ENCODE peak calls at places on chromosomes 16 and 17, in seven cellular contexts. One of them, this sample, is unnamed.

GRCh38 chr17:67221062-67221998 is 23.7 kb downstream of the HELZ start:
- DNase-seq in prostate gland: peak
- DNase-seq in caudate nucleus: no peak
- DNase-seq in stimulated activated CD4-positive, alpha-beta T cell treated with anti-CD3 and anti-CD28 coated beads, Interleukin-4, amount 100 ng/mL, for 24 hours: peak
- DNase-seq in A549: peak
- DNase-seq in astrocyte of the hippocampus: peak
- DNase-seq in HEK293T: peak
- DNase-seq in this sample: no peak

GRCh38 chr17:36851230-36851629 is 86.0 kb upstream of the LHX1 start:
- DNase-seq in prostate gland: no peak
- DNase-seq in caudate nucleus: no peak
- DNase-seq in stimulated activated CD4-positive, alpha-beta T cell treated with anti-CD3 and anti-CD28 coated beads, Interleukin-4, amount 100 ng/mL, for 24 hours: no peak
- DNase-seq in A549: peak
- DNase-seq in astrocyte of the hippocampus: no peak
- DNase-seq in HEK293T: no peak
- DNase-seq in this sample: no peak

GRCh38 chr17:74135391-74136167 is 67.9 kb upstream of the RPL38 start:
- DNase-seq in prostate gland: no peak
- DNase-seq in caudate nucleus: no peak
- DNase-seq in stimulated activated CD4-positive, alpha-beta T cell treated with anti-CD3 and anti-CD28 coated beads, Interleukin-4, amount 100 ng/mL, for 24 hours: no peak
- DNase-seq in A549: no peak
- DNase-seq in astrocyte of the hippocampus: no peak
- DNase-seq in HEK293T: no peak
- DNase-seq in this sample: no peak

GRCh38 chr17:59074494-59074893 is 32.2 kb downstream of the TRIM37 start:
- DNase-seq in prostate gland: no peak
- DNase-seq in caudate nucleus: no peak
- DNase-seq in stimulated activated CD4-positive, alpha-beta T cell treated with anti-CD3 and anti-CD28 coated beads, Interleukin-4, amount 100 ng/mL, for 24 hours: no peak
- DNase-seq in A549: no peak
- DNase-seq in astrocyte of the hippocampus: peak
- DNase-seq in HEK293T: no peak
- DNase-seq in this sample: no peak

GRCh38 chr16:56672761-56673536 is 3.3 kb downstream of the MT1H start:
- DNase-seq in prostate gland: no peak
- DNase-seq in caudate nucleus: no peak
- DNase-seq in stimulated activated CD4-positive, alpha-beta T cell treated with anti-CD3 and anti-CD28 coated beads, Interleukin-4, amount 100 ng/mL, for 24 hours: no peak
- DNase-seq in A549: no peak
- DNase-seq in astrocyte of the hippocampus: no peak
- DNase-seq in HEK293T: no peak
- DNase-seq in this sample: no peak

GRCh38 chr16:85928411-85928820 is 29.5 kb downstream of the IRF8 start:
- DNase-seq in prostate gland: no peak
- DNase-seq in caudate nucleus: no peak
- DNase-seq in stimulated activated CD4-positive, alpha-beta T cell treated with anti-CD3 and anti-CD28 coated beads, Interleukin-4, amount 100 ng/mL, for 24 hours: no peak
- DNase-seq in A549: no peak
- DNase-seq in astrocyte of the hippocampus: no peak
- DNase-seq in HEK293T: no peak
- DNase-seq in this sample: no peak

GRCh38 chr17:82400206-82400605 is 17.9 kb upstream of the HEXD start:
- DNase-seq in prostate gland: no peak
- DNase-seq in caudate nucleus: no peak
- DNase-seq in stimulated activated CD4-positive, alpha-beta T cell treated with anti-CD3 and anti-CD28 coated beads, Interleukin-4, amount 100 ng/mL, for 24 hours: no peak
- DNase-seq in A549: no peak
- DNase-seq in astrocyte of the hippocampus: no peak
- DNase-seq in HEK293T: no peak
- DNase-seq in this sample: no peak

GRCh38 chr17:30095507-30096244 is 20.9 kb upstream of the NSRP1 start:
- DNase-seq in prostate gland: no peak
- DNase-seq in caudate nucleus: no peak
- DNase-seq in stimulated activated CD4-positive, alpha-beta T cell treated with anti-CD3 and anti-CD28 coated beads, Interleukin-4, amount 100 ng/mL, for 24 hours: no peak
- DNase-seq in A549: peak
- DNase-seq in astrocyte of the hippocampus: peak
- DNase-seq in HEK293T: peak
- DNase-seq in this sample: peak

GRCh38 chr16:11550651-11551498 is 35.8 kb downstream of the LITAF start:
- DNase-seq in prostate gland: no peak
- DNase-seq in caudate nucleus: no peak
- DNase-seq in stimulated activated CD4-positive, alpha-beta T cell treated with anti-CD3 and anti-CD28 coated beads, Interleukin-4, amount 100 ng/mL, for 24 hours: no peak
- DNase-seq in A549: no peak
- DNase-seq in astrocyte of the hippocampus: no peak
- DNase-seq in HEK293T: no peak
- DNase-seq in this sample: no peak

GRCh38 chr16:19434584-19434983 is 16.9 kb downstream of the TMC5 start:
- DNase-seq in prostate gland: no peak
- DNase-seq in caudate nucleus: no peak
- DNase-seq in stimulated activated CD4-positive, alpha-beta T cell treated with anti-CD3 and anti-CD28 coated beads, Interleukin-4, amount 100 ng/mL, for 24 hours: no peak
- DNase-seq in A549: no peak
- DNase-seq in astrocyte of the hippocampus: no peak
- DNase-seq in HEK293T: no peak
- DNase-seq in this sample: no peak

GRCh38 chr17:81128774-81129173 is 36.5 kb upstream of the PVALEF start:
- DNase-seq in prostate gland: no peak
- DNase-seq in caudate nucleus: peak
- DNase-seq in stimulated activated CD4-positive, alpha-beta T cell treated with anti-CD3 and anti-CD28 coated beads, Interleukin-4, amount 100 ng/mL, for 24 hours: no peak
- DNase-seq in A549: no peak
- DNase-seq in astrocyte of the hippocampus: no peak
- DNase-seq in HEK293T: no peak
- DNase-seq in this sample: peak

GRCh38 chr16:85537331-85537788 is 75.8 kb upstream of the GSE1 start:
- DNase-seq in prostate gland: no peak
- DNase-seq in caudate nucleus: no peak
- DNase-seq in stimulated activated CD4-positive, alpha-beta T cell treated with anti-CD3 and anti-CD28 coated beads, Interleukin-4, amount 100 ng/mL, for 24 hours: no peak
- DNase-seq in A549: no peak
- DNase-seq in astrocyte of the hippocampus: no peak
- DNase-seq in HEK293T: no peak
- DNase-seq in this sample: no peak

GRCh38 chr16:11298143-11298900 is 17.2 kb upstream of the PRM1 start:
- DNase-seq in prostate gland: no peak
- DNase-seq in caudate nucleus: no peak
- DNase-seq in stimulated activated CD4-positive, alpha-beta T cell treated with anti-CD3 and anti-CD28 coated beads, Interleukin-4, amount 100 ng/mL, for 24 hours: no peak
- DNase-seq in A549: no peak
- DNase-seq in astrocyte of the hippocampus: no peak
- DNase-seq in HEK293T: no peak
- DNase-seq in this sample: no peak

GRCh38 chr16:56226840-56227525 is 35.7 kb downstream of the GNAO1 start:
- DNase-seq in prostate gland: no peak
- DNase-seq in caudate nucleus: no peak
- DNase-seq in stimulated activated CD4-positive, alpha-beta T cell treated with anti-CD3 and anti-CD28 coated beads, Interleukin-4, amount 100 ng/mL, for 24 hours: no peak
- DNase-seq in A549: no peak
- DNase-seq in astrocyte of the hippocampus: no peak
- DNase-seq in HEK293T: no peak
- DNase-seq in this sample: no peak